ENCODE peak calls at places on chromosome 22, in four cellular contexts. C is gastrocnemius medialis, Y is neural progenitor cell, O is heart right ventricle. Q is an unnamed sample.

GRCh38 chr22:50289151-50289941 is 18.1 kb downstream of the PLXNB2 start:
- DNase-seq in Y (no peak), O (no peak), C (no peak), Q (no peak)

GRCh38 chr22:38233427-38233826 is 31.6 kb downstream of the MAFF start:
- DNase-seq in C (no peak), Y (no peak), O (no peak), Q (no peak)

GRCh38 chr22:17083811-17084540 is 824 bp upstream of the IL17RA start:
- DNase-seq in Y (no peak), O (no peak), C (no peak), Q (peak; percentile 23)

GRCh38 chr22:28799125-28799833 is 1.1 kb downstream of the XBP1 start:
- DNase-seq in Y (peak; percentile 32), O (no peak), C (peak; percentile 82), Q (peak; percentile 80)

GRCh38 chr22:50276143-50276542 is 6.0 kb upstream of the MAPK11 start:
- DNase-seq in Y (no peak), O (peak; percentile 75), C (no peak), Q (peak; percentile 84)

GRCh38 chr22:30047364-30047738 is 32.9 kb upstream of the HORMAD2 start:
- DNase-seq in O (no peak), Y (no peak), C (no peak), Q (no peak)

GRCh38 chr22:33894515-33894914 is 25.8 kb downstream of the LARGE1 start:
- DNase-seq in O (no peak), C (no peak), Y (no peak), Q (no peak)

GRCh38 chr22:38435960-38436359 is 19.0 kb downstream of the KCNJ4 start:
- DNase-seq in O (no peak), Y (no peak), C (no peak), Q (no peak)

GRCh38 chr22:46761539-46762237 is 762 bp upstream of the TBC1D22A start:
- DNase-seq in O (no peak), C (no peak), Y (peak; percentile 64), Q (no peak)

GRCh38 chr22:41603873-41604332 is 14.3 kb upstream of the PMM1 start:
- DNase-seq in Y (no peak), C (no peak), O (no peak), Q (no peak)

GRCh38 chr22:30044369-30044768 is 35.9 kb upstream of the HORMAD2 start:
- DNase-seq in Y (no peak), C (no peak), O (no peak), Q (no peak)

GRCh38 chr22:38422615-38423511 is 32.1 kb downstream of the KCNJ4 start:
- DNase-seq in C (no peak), Y (no peak), O (no peak), Q (no peak)

GRCh38 chr22:19430890-19431541 is 517 bp downstream of the HIRA start:
- DNase-seq in O (peak; percentile 40), C (peak; percentile 41), Y (peak; percentile 72), Q (no peak)

GRCh38 chr22:23925020-23925606 is 30.9 kb downstream of the MIF start:
- DNase-seq in C (no peak), O (no peak), Y (no peak), Q (no peak)

DNA sequence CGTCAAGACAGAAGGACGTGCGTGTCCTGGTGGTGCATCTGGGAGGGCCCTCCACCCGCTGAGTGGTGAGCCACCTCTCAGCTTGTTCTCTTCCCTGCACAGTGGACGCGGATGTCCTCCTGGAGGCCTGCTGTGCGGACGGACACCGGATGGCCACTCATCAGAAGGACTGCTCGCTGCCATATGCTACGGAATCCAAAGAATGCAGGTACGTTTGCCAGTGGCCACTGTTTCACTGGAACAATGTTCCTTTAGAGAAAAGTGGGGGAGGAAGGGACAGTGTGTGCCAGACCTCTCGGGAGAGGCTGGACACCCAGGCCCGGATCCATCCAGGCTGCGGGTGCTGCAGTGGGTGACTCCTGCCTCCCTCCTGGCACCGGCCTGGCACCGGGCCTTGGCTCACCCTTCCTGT is 15.9 kb downstream of the FBLN1 start:
- DNase-seq in C (no peak), Y (no peak), O (no peak), Q (no peak)
- H3K4me1 ChIP-seq in C (no peaks in the 10 kb centered on the region), Y (peaks cover 30% of the 10 kb centered on the region), O (peaks cover 22% of the 10 kb centered on the region), Q (peaks cover 26% of the 10 kb centered on the region)

GRCh38 chr22:37112084-37112728 is 2.7 kb upstream of the TMPRSS6 start:
- DNase-seq in O (no peak), C (no peak), Y (no peak), Q (no peak)
- H3K4me1 ChIP-seq in O (no peaks in the 10 kb centered on the region), C (no peaks in the 10 kb centered on the region), Y (peaks cover 7% of the 10 kb centered on the region), Q (no peaks in the 10 kb centered on the region)

DNA sequence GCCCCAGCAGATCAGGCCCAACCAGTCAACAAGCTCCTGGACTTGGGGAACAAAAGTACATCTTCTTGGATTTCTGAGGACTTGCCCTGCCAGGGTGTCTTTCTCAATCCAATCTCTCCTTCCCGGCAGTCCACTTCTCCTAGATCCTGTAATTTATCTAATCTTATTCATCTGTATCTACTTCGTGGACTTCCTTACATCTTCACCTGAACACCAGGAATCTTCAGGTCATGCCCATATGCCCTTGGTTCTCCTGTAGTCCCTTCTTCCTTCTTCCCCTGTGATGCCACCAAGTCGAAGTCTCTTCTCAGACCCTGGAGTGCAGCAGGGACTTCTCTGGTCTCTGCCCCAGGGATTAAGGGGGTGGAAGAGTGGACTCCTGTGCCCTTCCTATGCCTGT is 100.3 kb downstream of the ZNF280B start:
- DNase-seq in Y (no peak), C (no peak), O (no peak), Q (no peak)
- H3K4me1 ChIP-seq in Y (no peaks in the 10 kb centered on the region), C (no peaks in the 10 kb centered on the region), O (peaks cover 15% of the 10 kb centered on the region), Q (no peaks in the 10 kb centered on the region)

GRCh38 chr22:31211504-31211861 is 615 bp upstream of the LIMK2 start:
- DNase-seq in O (no peak), C (no peak), Y (no peak), Q (no peak)

GRCh38 chr22:31215018-31215535 is 3.0 kb downstream of the LIMK2 start:
- DNase-seq in O (no peak), Y (no peak), C (no peak), Q (no peak)

GRCh38 chr22:31211862-31212730 is at the start of gene LIMK2:
- DNase-seq in Y (peak; percentile 98), C (peak; percentile 92), O (peak; percentile 96), Q (peak; percentile 91)

GRCh38 chr22:31210830-31211503 is 1.1 kb upstream of the LIMK2 start:
- DNase-seq in O (no peak), C (peak; percentile 23), Y (no peak), Q (no peak)

DNA sequence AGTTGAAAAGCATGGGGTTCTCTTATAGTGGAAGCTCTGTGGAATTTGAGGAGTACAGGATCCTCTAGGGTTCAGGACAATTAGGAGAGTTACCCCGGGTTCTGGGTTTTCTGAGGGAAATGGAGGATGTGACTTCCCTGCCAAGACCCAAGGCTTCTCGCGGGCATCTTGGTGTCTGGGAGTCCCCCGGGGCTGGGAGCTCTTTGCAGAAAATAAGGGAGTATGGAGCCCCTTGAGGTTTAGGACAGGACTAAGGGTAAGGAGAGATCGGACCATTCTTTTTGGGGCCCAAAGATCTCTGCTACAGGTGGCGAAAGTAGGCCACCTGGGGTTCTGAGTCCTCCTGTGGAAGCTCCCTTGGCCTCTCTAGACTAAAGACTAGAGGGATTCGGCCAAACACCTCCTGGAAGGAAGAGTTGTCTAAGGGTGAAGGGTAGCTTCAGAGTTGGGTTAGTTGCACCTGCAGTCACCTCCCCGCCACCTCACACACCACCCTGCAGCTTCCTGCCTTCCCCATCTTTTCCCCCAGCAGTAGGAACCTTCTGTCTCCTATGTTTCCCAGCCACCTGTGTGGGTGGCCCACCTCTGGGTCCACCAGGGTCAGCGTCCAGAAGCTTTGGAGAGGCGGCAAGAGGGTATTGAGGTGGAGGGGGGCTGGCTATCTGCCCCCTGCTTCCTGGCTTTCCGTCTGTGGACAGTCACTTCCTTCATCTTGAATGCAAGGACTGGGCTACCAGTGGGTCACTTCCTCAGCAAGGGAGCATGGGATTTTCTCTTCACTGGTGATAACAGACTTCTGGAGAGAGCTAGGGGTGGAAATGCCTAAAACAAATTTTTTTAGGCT is 907 bp downstream of the LIMK2 start:
- DNase-seq in C (no peak), Y (peak; percentile 17), O (no peak), Q (no peak)
- H3K4me1 ChIP-seq in C (peaks cover 27% of the 10 kb centered on the region), Y (peaks cover 26% of the 10 kb centered on the region), O (peaks cover 76% of the 10 kb centered on the region), Q (peaks cover 25% of the 10 kb centered on the region)

GRCh38 chr22:26672060-26672471 is 14.7 kb downstream of the MIAT start:
- DNase-seq in O (no peak), C (peak; percentile 21), Y (no peak), Q (no peak)
- H3K4me1 ChIP-seq in O (peaks cover 49% of the 10 kb centered on the region), C (peaks cover 20% of the 10 kb centered on the region), Y (peaks cover 21% of the 10 kb centered on the region), Q (peaks cover 30% of the 10 kb centered on the region)

DNA sequence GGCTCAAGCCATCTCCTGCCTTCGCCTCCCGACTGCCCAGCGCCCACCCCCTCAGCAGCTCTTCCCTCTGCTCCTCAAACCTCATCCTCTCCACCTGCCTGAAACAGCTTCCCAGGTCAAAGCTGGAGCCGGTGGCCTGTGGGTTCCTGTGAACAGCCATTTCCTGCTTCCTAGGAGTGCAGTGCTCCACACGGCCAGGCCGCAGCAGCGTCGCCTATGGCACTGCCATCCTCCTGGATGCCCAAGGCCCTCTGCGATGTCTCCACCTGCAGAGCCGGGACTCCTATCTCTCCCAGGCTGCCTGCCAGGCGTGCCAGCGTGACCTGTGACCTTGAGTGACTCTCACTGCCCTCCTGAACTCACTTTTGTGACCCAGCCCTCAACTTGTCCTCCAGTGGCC is 24.6 kb downstream of the PPM1F start:
- DNase-seq in Y (no peak), C (no peak), O (no peak), Q (no peak)
- H3K4me1 ChIP-seq in Y (peaks cover 26% of the 10 kb centered on the region), C (no peaks in the 10 kb centered on the region), O (no peaks in the 10 kb centered on the region), Q (no peaks in the 10 kb centered on the region)

GRCh38 chr22:43234299-43234988 is 47.5 kb upstream of the TTLL12 start:
- DNase-seq in O (no peak), Y (no peak), C (no peak), Q (no peak)

GRCh38 chr22:43236401-43237166 is 49.6 kb upstream of the TTLL12 start:
- DNase-seq in Y (no peak), C (no peak), O (peak; percentile 80), Q (no peak)

GRCh38 chr22:43237280-43237679 is 50.3 kb upstream of the TTLL12 start:
- DNase-seq in O (no peak), C (no peak), Y (no peak), Q (no peak)

GRCh38 chr22:43233529-43233928 is 46.6 kb upstream of the TTLL12 start:
- DNase-seq in O (no peak), C (no peak), Y (no peak), Q (no peak)

DNA sequence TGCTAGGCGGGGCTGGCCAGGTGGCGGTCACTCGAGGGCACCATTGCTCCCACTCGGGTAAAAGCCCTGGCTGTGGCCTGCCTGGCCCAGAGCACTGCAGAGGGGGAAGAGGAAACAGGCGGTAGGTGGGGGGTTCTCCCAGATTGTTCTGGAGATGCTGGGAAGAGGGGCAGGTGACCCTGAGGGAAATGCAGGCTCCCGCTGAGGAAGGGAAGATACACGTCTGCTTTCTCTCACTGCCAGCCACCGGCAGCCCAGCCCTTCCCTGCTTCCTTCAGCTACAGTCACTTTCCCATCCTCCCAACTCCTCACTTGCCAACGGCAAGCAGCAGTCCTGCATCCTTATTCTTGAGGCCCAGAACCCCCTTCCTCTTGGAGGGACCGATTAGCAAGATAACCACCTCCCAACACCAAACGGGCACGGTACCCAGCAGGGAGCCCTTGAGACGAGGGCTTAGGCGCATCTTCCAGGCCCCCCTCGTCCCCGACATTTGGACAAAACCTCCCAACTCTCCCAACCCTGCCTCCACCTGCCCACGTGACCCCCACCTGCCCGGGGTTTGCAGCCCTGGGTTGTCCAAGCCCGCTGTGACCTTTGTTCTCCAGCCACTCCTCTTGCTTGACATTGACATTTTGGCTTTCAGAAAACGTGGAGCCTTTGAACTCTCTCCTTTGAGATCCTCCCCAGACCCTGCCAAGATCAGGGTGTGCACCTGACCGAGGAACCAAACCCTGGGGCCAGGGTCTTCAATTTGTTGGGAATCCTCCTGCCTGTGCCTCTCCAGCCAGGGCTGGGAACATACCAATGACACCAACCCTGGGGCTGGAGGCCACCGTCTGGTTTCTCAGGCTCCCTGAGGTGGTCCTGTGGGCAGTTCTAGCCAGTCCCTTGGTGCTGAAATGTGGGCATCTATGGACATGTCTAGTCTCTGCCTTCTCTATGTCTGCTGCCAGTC is 48.8 kb upstream of the TTLL12 start:
- DNase-seq in O (no peak), C (no peak), Y (no peak), Q (no peak)
- H3K4me1 ChIP-seq in O (peaks cover 17% of the 10 kb centered on the region), C (peaks cover 10% of the 10 kb centered on the region), Y (no peaks in the 10 kb centered on the region), Q (no peaks in the 10 kb centered on the region)